ENCODE peak calls at places on chromosomes 4 and X, in six cellular contexts. D is A549; I is mesendoderm; T is K562; N is DND-41; H is CD8-positive, alpha-beta T cell. K is an unnamed sample.

GRCh38 chrX:123779908-123780396 is 47.1 kb upstream of the THOC2 start:
- DNase-seq in D (no peak), T (no peak), I (peak), H (no peak), N (no peak), K (no peak)

GRCh38 chr4:35963383-35963782 is 280.9 kb downstream of the ARAP2 start:
- DNase-seq in T (no peak), N (no peak), I (no peak), H (no peak), D (no peak), K (no peak)

GRCh38 chr4:143358923-143359694 is 22.4 kb downstream of the GAB1 start:
- DNase-seq in N (peak), T (no peak), I (no peak), D (no peak), H (peak), K (no peak)

GRCh38 chr4:104677122-104677521 is 182.4 kb upstream of the CXXC4 start:
- DNase-seq in D (no peak), I (peak), N (no peak), H (no peak), T (no peak), K (no peak)

GRCh38 chrX:81868979-81869378 is 667.1 kb downstream of the SH3BGRL start:
- DNase-seq in H (no peak), N (no peak), I (no peak), D (no peak), T (no peak), K (no peak)

GRCh38 chrX:15848576-15848975 is 6.0 kb downstream of the AP1S2 start:
- DNase-seq in N (no peak), H (no peak), I (no peak), T (no peak), D (no peak), K (no peak)

GRCh38 chr4:15902741-15903140 is 35.8 kb downstream of the FGFBP1 start:
- DNase-seq in T (no peak), N (no peak), I (no peak), D (no peak), H (no peak), K (no peak)

GRCh38 chr4:147017081-147017480 is 71.4 kb upstream of the TTC29 start:
- DNase-seq in D (no peak), N (no peak), H (no peak), T (no peak), I (no peak), K (no peak)

GRCh38 chrX:1451676-1452496 is 823 bp downstream of the ASMTL start:
- DNase-seq in N (peak), T (no peak), D (no peak), H (no peak), I (no peak), K (no peak)

GRCh38 chr4:123350191-123350544 is 46.4 kb upstream of the SPRY1 start:
- DNase-seq in H (no peak), I (peak), D (no peak), T (peak), N (no peak), K (no peak)

GRCh38 chr4:74874785-74875367 is 58.0 kb upstream of the PARM1 start:
- DNase-seq in D (peak), T (peak), N (peak), I (peak), H (peak), K (no peak)

GRCh38 chr4:20127626-20128025 is 124.1 kb upstream of the SLIT2 start:
- DNase-seq in T (no peak), I (no peak), D (no peak), N (no peak), H (no peak), K (no peak)

GRCh38 chr4:84878090-84878489 is 88.4 kb downstream of the WDFY3 start:
- DNase-seq in H (no peak), N (no peak), I (peak), T (no peak), D (no peak), K (no peak)

GRCh38 chr4:26780524-26780923 is 80.1 kb upstream of the STIM2 start:
- DNase-seq in N (no peak), T (no peak), I (no peak), H (no peak), D (no peak), K (no peak)

GRCh38 chr4:56863441-56864129 is 42.1 kb upstream of the SPINK2 start:
- DNase-seq in D (no peak), N (no peak), H (no peak), I (no peak), T (no peak), K (no peak)

GRCh38 chrX:17738002-17738713 is 865 bp downstream of the SCML1 start:
- DNase-seq in H (peak), I (peak), N (no peak), D (no peak), T (no peak), K (peak)

GRCh38 chr4:44760142-44760898 is 34.0 kb upstream of the GNPDA2 start:
- DNase-seq in H (no peak), T (peak), I (peak), N (no peak), D (peak), K (no peak)

GRCh38 chr4:146029939-146030710 is 91.5 kb upstream of the ZNF827 start:
- DNase-seq in N (no peak), H (no peak), D (no peak), I (peak), T (no peak), K (no peak)

GRCh38 chrX:31435592-31435991 is 363.8 kb upstream of the FTHL17 start:
- DNase-seq in I (peak), D (no peak), H (no peak), N (no peak), T (no peak), K (no peak)

GRCh38 chrX:94662665-94663064 is 988.7 kb downstream of the FAM133A start:
- DNase-seq in N (no peak), I (peak), D (no peak), H (no peak), T (no peak), K (no peak)

GRCh38 chr4:30720021-30720655 is at the start of gene PCDH7:
- DNase-seq in T (no peak), N (no peak), I (peak), D (peak), H (no peak), K (no peak)

GRCh38 chrX:46912673-46913491 is 661 bp downstream of the JADE3 start:
- DNase-seq in D (peak), H (peak), I (peak), T (peak), N (peak), K (peak)

GRCh38 chrX:69214463-69214862 is 49.2 kb upstream of the PJA1 start:
- DNase-seq in I (no peak), N (no peak), D (no peak), T (no peak), H (no peak), K (no peak)

GRCh38 chrX:69216446-69216845 is 51.2 kb upstream of the PJA1 start:
- DNase-seq in N (no peak), D (no peak), H (no peak), T (no peak), I (no peak), K (no peak)

GRCh38 chrX:69211701-69212100 is 46.4 kb upstream of the PJA1 start:
- DNase-seq in D (no peak), H (no peak), T (no peak), I (no peak), N (no peak), K (no peak)

GRCh38 chrX:69215161-69215560 is 49.9 kb upstream of the PJA1 start:
- DNase-seq in T (no peak), D (no peak), N (no peak), I (no peak), H (no peak), K (no peak)

DNA sequence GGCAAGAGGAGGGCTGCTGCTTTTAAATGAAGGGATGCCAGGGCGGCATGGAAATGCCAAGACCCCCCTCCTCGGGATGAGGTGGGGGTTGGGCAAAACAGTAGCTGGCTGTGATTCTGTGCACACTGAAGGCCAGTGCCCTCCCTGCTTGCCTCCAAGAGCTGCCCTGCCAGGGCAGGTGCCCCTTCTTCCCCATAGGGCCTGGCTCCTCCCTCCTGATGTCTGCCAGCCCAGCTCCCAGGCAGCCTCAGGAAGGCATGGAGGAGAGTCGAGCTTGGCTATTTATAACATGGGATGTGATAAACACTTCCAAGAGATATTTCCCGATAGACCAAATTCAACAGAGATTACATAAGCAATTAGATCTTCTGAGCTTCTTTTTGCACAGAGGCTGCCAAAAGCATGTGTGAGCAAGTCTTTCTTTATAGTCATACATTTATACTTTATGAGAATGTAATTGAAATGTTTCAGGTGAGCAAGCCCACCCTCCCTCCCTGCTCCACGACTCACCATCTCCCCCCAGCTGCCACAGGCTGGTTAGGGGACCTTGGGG is 45.3 kb upstream of the PJA1 start:
- DNase-seq in H (no peak), I (no peak), N (no peak), T (no peak), D (no peak), K (no peak)
- H3K27ac ChIP-seq in H (no peak), I (no peak), N (no peak), T (no peak), D (no peak), K (no peak)

GRCh38 chr4:2819244-2820215 is 24.1 kb upstream of the ADD1 start:
- DNase-seq in D (no peak), I (no peak), H (no peak), N (no peak), T (no peak), K (no peak)

GRCh38 chr4:2817136-2817535 is 24.3 kb downstream of the SH3BP2 start:
- DNase-seq in D (no peak), I (no peak), N (no peak), H (no peak), T (no peak), K (no peak)

GRCh38 chr4:2818351-2818939 is 25.2 kb upstream of the ADD1 start:
- DNase-seq in N (no peak), T (no peak), D (no peak), H (no peak), I (peak), K (no peak)

GRCh38 chr4:2816401-2816954 is 23.6 kb downstream of the SH3BP2 start:
- DNase-seq in T (no peak), H (no peak), N (no peak), I (no peak), D (no peak), K (no peak)

DNA sequence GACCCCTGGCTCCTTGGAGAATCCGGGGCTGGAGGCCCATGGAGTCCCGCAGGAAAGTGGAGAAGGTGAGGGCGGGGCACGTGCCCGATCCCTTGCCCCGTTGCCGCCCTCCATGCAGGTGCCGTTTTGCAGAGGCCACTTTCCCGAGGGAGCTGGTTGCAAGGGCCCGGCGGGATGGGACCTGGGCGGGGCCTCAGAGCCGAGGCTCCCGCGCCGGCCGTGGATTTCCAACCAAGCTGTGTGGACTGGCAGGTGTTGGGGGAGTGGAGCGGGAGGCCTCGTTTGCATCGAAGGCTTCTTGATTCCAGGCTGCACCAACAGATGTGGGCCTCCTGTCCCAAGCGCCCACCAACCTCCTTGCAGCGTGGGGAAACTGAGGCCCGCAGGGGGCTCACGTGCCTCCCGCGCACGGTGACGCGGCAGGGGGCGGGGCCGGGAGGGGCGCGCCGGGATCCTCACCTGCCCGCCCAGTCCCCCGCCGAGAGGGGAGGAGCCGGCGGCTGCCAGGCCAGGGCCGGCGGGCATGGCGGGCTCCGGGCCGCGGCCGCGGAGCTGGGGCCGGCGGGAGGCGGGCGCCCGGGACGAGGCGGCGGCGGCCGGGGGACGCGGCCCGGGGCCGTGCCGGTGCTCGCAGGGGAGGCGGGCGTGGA is 24.9 kb downstream of the SH3BP2 start:
- DNase-seq in D (no peak), N (no peak), H (no peak), T (no peak), I (peak), K (no peak)
- H3K4me3 ChIP-seq in D (no peak), N (no peak), H (peak), T (no peak), I (peak), K (peak)

DNA sequence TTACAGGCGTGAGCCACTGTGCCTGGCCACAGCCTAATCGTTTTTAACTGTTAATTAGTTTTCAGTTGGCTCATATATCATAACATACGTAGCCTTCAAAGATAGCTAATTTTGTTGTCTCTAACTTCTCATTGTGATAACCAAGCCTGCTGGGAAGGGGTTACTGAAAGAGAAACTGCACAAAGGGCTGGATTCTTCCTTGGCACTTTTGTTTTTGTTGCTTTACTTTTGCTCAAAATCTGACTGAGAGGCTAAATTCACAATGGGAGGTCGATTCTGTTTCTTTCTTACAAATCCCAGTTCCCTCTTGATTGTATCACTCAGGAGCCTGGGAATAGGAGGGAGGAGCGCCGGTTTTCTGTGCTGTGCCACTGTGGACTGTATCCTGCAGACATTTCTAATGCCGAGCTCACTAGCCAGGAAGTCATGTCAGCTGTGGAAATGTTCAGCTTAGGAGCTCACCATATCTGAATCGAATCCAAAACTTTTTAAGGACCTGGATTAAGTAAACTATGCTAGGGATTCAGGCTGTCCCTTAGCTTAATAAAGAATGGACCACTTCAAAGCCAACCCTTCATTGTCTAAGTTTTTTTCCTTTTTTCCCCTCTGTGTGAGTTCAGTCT is 120.5 kb upstream of the FAT1 start:
- DNase-seq in D (no peak), I (peak), N (no peak), T (no peak), H (no peak), K (no peak)
- H3K27ac ChIP-seq in D (peak), I (no peak), N (no peak), T (peak), H (no peak), K (peak)

GRCh38 chrX:80513620-80514019 is 93.4 kb downstream of the TENT5D start:
- DNase-seq in I (peak), D (no peak), H (no peak), T (no peak), N (no peak), K (no peak)
- H3K4me3 ChIP-seq in I (no peak), D (no peak), H (no peak), T (no peak), N (no peak), K (no peak)

GRCh38 chrX:74133156-74133796 is 170.7 kb upstream of the ZCCHC13 start:
- DNase-seq in N (peak), H (peak), D (peak), I (peak), T (peak), K (no peak)
- H3K27ac ChIP-seq in N (no peak), H (no peak), D (no peak), I (no peak), T (no peak), K (no peak)

GRCh38 chr4:184460495-184461285 is 13.7 kb downstream of the IRF2 start:
- DNase-seq in T (no peak), H (no peak), N (no peak), D (no peak), I (no peak), K (no peak)
- H3K4me3 ChIP-seq in T (no peak), H (no peak), N (no peak), D (no peak), I (no peak), K (no peak)

GRCh38 chr4:185110375-185110823 is 32.7 kb upstream of the SLC25A4 start:
- DNase-seq in T (no peak), H (no peak), I (no peak), N (no peak), D (no peak), K (no peak)

GRCh38 chr4:185115827-185116232 is 27.2 kb upstream of the SLC25A4 start:
- DNase-seq in D (no peak), T (peak), I (peak), H (no peak), N (peak), K (no peak)

GRCh38 chr4:185112104-185112503 is 31.0 kb upstream of the SLC25A4 start:
- DNase-seq in H (no peak), I (peak), D (peak), N (no peak), T (no peak), K (no peak)

GRCh38 chr4:185109736-185110135 is 33.3 kb upstream of the SLC25A4 start:
- DNase-seq in H (no peak), I (peak), N (no peak), D (no peak), T (no peak), K (no peak)

GRCh38 chr4:185113340-185113739 is 29.7 kb upstream of the SLC25A4 start:
- DNase-seq in N (no peak), T (no peak), D (no peak), H (no peak), I (no peak), K (no peak)
- H3K27ac ChIP-seq in N (no peak), T (no peak), D (no peak), H (no peak), I (no peak), K (no peak)

DNA sequence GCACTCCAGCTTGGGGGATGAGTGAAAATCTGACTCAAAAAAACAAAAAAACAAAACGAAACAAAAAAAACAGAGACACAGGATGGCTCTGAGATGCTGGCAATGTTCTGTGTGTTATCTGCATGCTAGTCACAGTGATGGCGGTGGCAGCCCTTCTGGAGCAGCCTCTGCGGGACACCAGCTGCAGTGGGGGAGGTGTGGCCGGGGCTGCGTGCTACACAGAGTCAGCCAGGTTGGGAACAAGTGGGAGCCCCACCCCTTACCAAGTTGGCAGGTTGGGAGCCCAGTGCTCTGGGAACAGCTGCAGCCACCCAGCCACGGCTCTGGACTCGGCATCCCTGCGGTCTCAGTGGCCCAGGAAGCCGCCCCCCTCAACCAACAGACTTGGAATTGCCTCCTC is 206.5 kb upstream of the ZFP42 start:
- DNase-seq in I (no peak), D (no peak), H (no peak), N (no peak), T (no peak), K (no peak)
- H3K4me3 ChIP-seq in I (no peak), D (no peak), H (no peak), N (no peak), T (no peak), K (no peak)

DNA sequence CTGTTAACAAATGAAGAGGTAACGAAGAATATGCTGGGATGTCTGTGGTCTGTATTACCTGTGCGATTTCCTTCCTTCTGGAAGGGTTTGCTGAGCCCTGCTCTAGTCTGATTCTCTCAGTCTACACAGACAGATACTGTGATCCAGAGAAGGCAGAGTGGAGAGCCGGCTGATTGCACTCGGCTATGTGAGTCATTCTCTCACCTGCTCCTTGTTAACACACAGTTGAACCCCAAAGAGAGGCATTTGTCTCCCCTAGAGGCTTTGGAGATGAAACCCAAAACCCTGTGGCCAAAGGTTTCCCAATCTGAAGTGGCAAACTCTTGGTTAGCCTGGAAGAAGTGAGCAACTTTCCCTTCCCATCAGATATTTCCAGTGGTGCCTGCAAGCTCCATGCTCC is 78.1 kb upstream of the GPC4 start:
- DNase-seq in I (no peak), H (no peak), D (no peak), N (no peak), T (no peak), K (no peak)
- H3K27ac ChIP-seq in I (no peak), H (no peak), D (no peak), N (no peak), T (no peak), K (no peak)

K was measured in CD8-positive, alpha-beta memory T cell.